ENCODE peak calls at places on chromosomes 4 and X, in four cellular contexts. Z is K562, N is WTC11, X is HepG2. G is an unnamed sample.

GRCh38 chrX:47584714-47585113 is 2.5 kb downstream of the TIMP1 start:
- DNase-seq in N (no peak), X (no peak), Z (no peak), G (no peak)

GRCh38 chr4:90127706-90128345 is 632 bp downstream of the CCSER1 start:
- DNase-seq in Z (no peak), X (no peak), N (peak), G (no peak)

GRCh38 chr4:15677507-15677988 is 4.1 kb upstream of the FAM200B start:
- DNase-seq in N (no peak), Z (no peak), X (peak), G (no peak)

GRCh38 chr4:147780137-147780777 is 48.4 kb downstream of the ARHGAP10 start:
- DNase-seq in N (no peak), Z (no peak), X (no peak), G (peak)

GRCh38 chr4:5033266-5033945 is 14.1 kb upstream of the CYTL1 start:
- DNase-seq in X (no peak), Z (no peak), N (no peak), G (no peak)

GRCh38 chr4:77201343-77201742 is 44.3 kb downstream of the CCNG2 start:
- DNase-seq in Z (no peak), N (no peak), X (no peak), G (no peak)

GRCh38 chr4:71026086-71026485 is 32.6 kb downstream of the DCK start:
- DNase-seq in X (peak), N (no peak), Z (peak), G (no peak)

GRCh38 chrX:134999469-134999868 is 8.7 kb downstream of the SMIM10 start:
- DNase-seq in X (peak), Z (no peak), N (no peak), G (peak)

GRCh38 chr4:15656038-15656470 is 897 bp upstream of the FBXL5 start:
- DNase-seq in X (no peak), N (no peak), Z (no peak), G (no peak)

GRCh38 chr4:173522160-173522873 is 7.7 kb downstream of the HAND2 start:
- DNase-seq in N (peak), X (no peak), Z (peak), G (no peak)

GRCh38 chr4:152011469-152011868 is 250.7 kb upstream of the GATB start:
- DNase-seq in N (no peak), Z (no peak), X (no peak), G (no peak)

GRCh38 chr4:177964061-177964460 is 521.8 kb upstream of the AGA start:
- DNase-seq in X (no peak), Z (no peak), N (no peak), G (no peak)

GRCh38 chr4:126592088-126592487 is 1040.7 kb upstream of the INTU start:
- DNase-seq in N (no peak), X (no peak), Z (peak), G (no peak)

GRCh38 chr4:67713531-67714247 is 12.7 kb upstream of the UBA6 start:
- DNase-seq in N (no peak), Z (peak), X (no peak), G (no peak)

GRCh38 chrX:10119399-10119990 is 37.3 kb upstream of the CLCN4 start:
- DNase-seq in Z (peak), N (peak), X (peak), G (peak)

GRCh38 chr4:20252656-20253271 is 1.1 kb downstream of the SLIT2 start:
- DNase-seq in X (no peak), N (peak), Z (no peak), G (no peak)

GRCh38 chr4:176539785-176540175 is 220.0 kb downstream of the SPCS3 start:
- DNase-seq in Z (no peak), N (no peak), X (no peak), G (no peak)

GRCh38 chr4:108536577-108536976 is 83.8 kb upstream of the RPL34 start:
- DNase-seq in X (no peak), Z (no peak), N (no peak), G (no peak)

GRCh38 chr4:56042225-56042624 is 93.5 kb downstream of the CEP135 start:
- DNase-seq in X (no peak), N (no peak), Z (no peak), G (no peak)

GRCh38 chr4:5738061-5738460 is 27.1 kb downstream of the EVC start:
- DNase-seq in X (no peak), Z (no peak), N (no peak), G (no peak)

GRCh38 chrX:40094041-40094899 is 3.5 kb downstream of the BCOR start:
- DNase-seq in Z (no peak), N (peak), X (no peak), G (no peak)

GRCh38 chr4:1333256-1333655 is 13.8 kb upstream of the UVSSA start:
- DNase-seq in Z (no peak), X (no peak), N (no peak), G (no peak)

GRCh38 chr4:602559-602942 is 22.8 kb upstream of the PDE6B start:
- DNase-seq in Z (peak), X (peak), N (peak), G (no peak)

GRCh38 chr4:184383497-184384055 is 90.8 kb downstream of the IRF2 start:
- DNase-seq in Z (no peak), N (no peak), X (peak), G (no peak)

GRCh38 chr4:48261288-48261687 is 8.3 kb downstream of the TEC start:
- DNase-seq in N (no peak), X (no peak), Z (no peak), G (no peak)

GRCh38 chr4:106222548-106222947 is 93.5 kb downstream of the TBCK start:
- DNase-seq in N (no peak), X (no peak), Z (no peak), G (no peak)

GRCh38 chrX:108437789-108438623 is at the start of gene COL4A6:
- DNase-seq in N (peak), Z (peak), X (peak), G (no peak)

GRCh38 chr4:28621541-28621940 is 1760.9 kb downstream of the STIM2 start:
- DNase-seq in X (no peak), N (no peak), Z (no peak), G (no peak)

GRCh38 chr4:79823148-79823763 is 249.8 kb downstream of the ANTXR2 start:
- DNase-seq in Z (no peak), N (no peak), X (no peak), G (no peak)

DNA sequence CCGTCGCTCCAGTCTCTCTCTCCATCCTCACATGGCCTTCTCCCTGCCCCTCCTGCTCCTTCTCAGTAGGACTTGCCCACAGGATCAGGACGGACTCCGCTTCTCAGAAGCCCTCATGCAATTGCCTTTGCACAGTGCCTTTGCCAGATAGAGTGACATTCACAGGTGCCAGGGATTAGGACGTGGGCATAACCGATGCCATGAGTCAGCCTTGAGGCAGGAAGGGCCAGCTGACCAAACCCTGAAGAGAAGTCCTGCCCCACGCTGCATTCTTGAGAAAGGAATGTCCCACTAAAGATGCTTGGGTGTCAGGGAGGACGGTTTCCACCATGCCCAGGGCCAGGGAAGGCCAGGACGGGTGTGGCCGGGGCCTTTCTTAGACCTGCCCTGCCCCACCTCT is 6.6 kb upstream of the GRPEL1 start:
- DNase-seq in N (no peak), Z (no peak), X (no peak), G (no peak)
- TF ChIP-seq ETV6 in N (no peak), Z (no peak), X (no peak), G (no peak)

GRCh38 chrX:149841929-149842328 is 39.1 kb upstream of the MAGEA8 start:
- DNase-seq in N (no peak), X (no peak), Z (no peak), G (no peak)
- TF ChIP-seq ETV6 in N (no peak), X (no peak), Z (no peak), G (no peak)

DNA sequence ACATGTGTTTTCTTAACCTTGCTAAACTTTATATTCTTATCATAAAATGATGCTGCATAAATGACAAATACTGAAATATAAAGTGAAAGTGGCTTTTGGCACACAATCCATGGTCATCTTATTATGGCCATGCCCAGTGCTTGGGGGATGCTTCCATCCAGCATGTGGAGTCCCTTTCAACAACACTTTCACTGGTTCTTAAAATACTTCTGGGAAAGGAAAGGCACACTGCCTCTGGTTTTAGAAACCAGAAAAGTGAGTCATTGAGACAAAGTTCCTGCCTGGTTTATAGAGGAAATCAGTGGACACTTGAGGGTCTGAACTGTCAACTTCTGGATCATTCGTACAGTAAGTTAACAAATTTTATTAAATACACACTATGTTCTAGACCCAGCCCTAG is 248.0 kb upstream of the ADAMTS3 start:
- DNase-seq in X (no peak), Z (no peak), N (no peak), G (no peak)
- TF ChIP-seq ETV6 in X (no peak), Z (no peak), N (no peak), G (no peak)

GRCh38 chr4:3367866-3368265 is 73.9 kb upstream of the HGFAC start:
- DNase-seq in N (no peak), X (no peak), Z (no peak), G (no peak)

GRCh38 chr4:3368334-3368733 is 73.4 kb upstream of the HGFAC start:
- DNase-seq in N (no peak), X (no peak), Z (no peak), G (no peak)

GRCh38 chr4:3369781-3370660 is 71.7 kb upstream of the HGFAC start:
- DNase-seq in Z (no peak), N (no peak), X (no peak), G (no peak)

GRCh38 chr4:3371038-3371437 is 70.7 kb upstream of the HGFAC start:
- DNase-seq in X (no peak), Z (no peak), N (no peak), G (no peak)

GRCh38 chr4:3368841-3369760 is 72.7 kb upstream of the HGFAC start:
- DNase-seq in Z (no peak), X (no peak), N (no peak), G (no peak)
- TF ChIP-seq ETV6 in Z (no peak), X (no peak), N (no peak), G (no peak)

DNA sequence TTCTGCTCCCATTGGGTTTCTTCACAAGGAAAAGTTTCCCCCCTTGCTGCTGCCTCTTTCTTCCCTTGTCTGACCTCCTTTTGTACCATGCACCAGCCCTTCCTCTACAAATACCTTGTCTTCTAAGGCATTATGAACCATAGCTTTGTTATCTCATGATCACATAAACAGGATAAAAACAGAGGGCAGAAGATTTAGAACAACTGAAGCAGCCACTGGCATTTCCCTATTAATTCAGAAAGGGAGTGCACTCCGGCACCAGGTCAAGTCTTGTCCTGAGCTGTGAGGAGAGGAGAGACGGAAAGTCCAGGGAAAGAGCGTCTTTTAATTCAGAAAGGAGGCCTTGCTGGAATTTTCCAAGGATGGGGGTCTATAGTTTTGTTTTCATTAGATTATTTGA is 281.7 kb downstream of the RCHY1 start:
- DNase-seq in X (no peak), N (no peak), Z (no peak), G (no peak)
- TF ChIP-seq ETV6 in X (no peak), N (no peak), Z (no peak), G (no peak)

GRCh38 chrX:153305941-153306464 is 15.6 kb downstream of the PNMA6F start:
- DNase-seq in Z (no peak), N (no peak), X (no peak), G (no peak)

GRCh38 chrX:153302796-153303195 is 18.8 kb downstream of the PNMA6F start:
- DNase-seq in X (no peak), N (no peak), Z (no peak), G (no peak)

GRCh38 chrX:153303276-153304262 is 18.0 kb downstream of the PNMA6F start:
- DNase-seq in X (no peak), N (no peak), Z (no peak), G (no peak)

GRCh38 chrX:153306527-153307115 is 14.9 kb downstream of the PNMA6F start:
- DNase-seq in X (no peak), Z (no peak), N (no peak), G (no peak)

GRCh38 chrX:153304988-153305736 is 16.4 kb downstream of the PNMA6F start:
- DNase-seq in X (no peak), N (no peak), Z (no peak), G (no peak)
- TF ChIP-seq ETV6 in X (no peak), N (no peak), Z (no peak), G (no peak)

DNA sequence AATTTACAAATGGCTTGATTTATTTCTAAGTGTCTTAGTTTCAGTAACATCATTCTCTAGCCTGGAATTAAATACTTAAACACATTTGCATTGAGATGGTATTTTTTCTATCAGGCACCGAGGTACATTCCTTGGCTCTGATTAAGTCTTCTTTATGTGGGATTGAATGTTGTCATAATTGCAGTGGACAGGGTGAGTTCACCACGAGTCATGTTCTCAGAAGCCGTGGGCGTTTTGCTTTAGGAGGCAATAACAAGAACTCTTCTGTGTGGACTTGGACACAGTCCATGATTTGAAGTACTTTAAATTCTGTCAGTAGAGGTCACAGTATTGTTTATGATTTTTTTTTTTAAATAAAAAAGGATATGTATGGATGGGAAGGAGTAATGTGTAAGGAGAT is 57.1 kb upstream of the EFHC2 start:
- DNase-seq in N (no peak), Z (no peak), X (no peak), G (no peak)
- TF ChIP-seq ETV6 in N (no peak), Z (no peak), X (no peak), G (no peak)

DNA sequence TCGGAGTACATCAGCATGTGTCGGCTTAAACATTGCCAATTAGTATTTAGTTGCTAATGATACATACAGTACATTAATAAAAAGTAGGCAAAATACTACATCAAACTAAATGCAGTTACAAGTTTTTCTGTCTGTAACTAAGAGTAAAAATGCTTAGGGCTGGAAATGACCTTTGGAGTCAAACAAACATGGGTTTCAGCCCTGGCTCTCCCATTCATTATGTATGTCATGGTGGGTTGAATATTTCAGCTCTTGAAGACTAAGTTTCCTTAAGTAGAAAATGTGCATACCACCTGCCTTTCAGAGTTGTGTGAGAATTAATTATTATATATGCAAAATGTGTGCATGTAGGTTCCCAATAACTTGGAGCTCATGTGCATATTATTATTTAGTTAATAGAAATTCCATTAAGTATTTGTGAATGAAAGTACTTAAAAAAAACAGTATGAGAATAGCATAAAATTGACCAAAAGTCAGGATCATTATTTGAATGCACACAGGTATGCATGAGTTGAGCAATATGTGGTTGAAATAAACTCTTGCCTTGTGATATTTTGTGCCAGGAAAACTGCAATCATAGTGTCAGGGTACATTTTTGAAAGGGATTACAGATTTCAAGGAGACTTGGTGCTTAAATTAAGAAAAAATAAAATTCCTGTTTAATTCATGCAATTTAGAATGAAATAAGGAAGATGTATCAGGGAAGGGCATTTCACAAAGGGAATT is 2048.7 kb downstream of the PCDH7 start:
- DNase-seq in Z (no peak), N (no peak), X (peak), G (no peak)
- TF ChIP-seq ETV6 in Z (no peak), N (no peak), X (no peak), G (no peak)

DNA sequence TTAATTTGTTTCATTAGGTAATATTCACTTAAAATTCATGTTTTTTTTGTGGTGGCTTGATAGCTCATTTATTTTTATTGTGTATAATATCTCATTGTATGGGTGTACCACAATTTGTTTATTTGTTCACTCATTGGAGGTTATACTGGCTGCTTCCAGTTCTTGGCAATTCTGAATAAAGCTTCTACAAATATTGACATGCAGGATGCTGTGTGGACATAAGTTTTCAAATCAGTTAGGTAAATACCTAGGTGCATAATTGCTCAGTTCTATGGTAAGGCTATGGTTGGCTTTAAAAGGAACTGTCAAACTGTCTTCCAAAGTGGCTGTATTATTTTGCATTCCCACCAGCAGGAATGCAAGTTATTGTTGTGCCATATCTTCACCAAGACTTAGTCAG is 504.5 kb upstream of the GALNTL6 start:
- DNase-seq in X (no peak), Z (no peak), N (no peak), G (no peak)
- TF ChIP-seq ETV6 in X (no peak), Z (no peak), N (no peak), G (no peak)